ENCODE peak calls at places on chromosomes 7 and 10, in nine cellular contexts. E is aorta; B is bronchial epithelial cell; K is HFF-Myc; J is prostate gland; P is adrenal gland; V is body of pancreas; I is CD4-positive, alpha-beta memory T cell; H is GM12878. R is an unnamed sample.

GRCh38 chr7:134245253-134245652 is 71.5 kb downstream of the SLC35B4 start:
- DNase-seq in B (no peak), K (no peak), J (no peak), E (no peak), I (no peak), P (no peak), H (no peak), V (no peak), R (no peak)

GRCh38 chr7:16428672-16429071 is 7.3 kb upstream of the CRPPA start:
- DNase-seq in J (no peak), B (peak; percentile 55), H (no peak), K (peak; percentile 73), E (no peak), I (no peak), V (no peak), P (no peak), R (peak; percentile 46)

GRCh38 chr10:88565072-88565471 is 18.0 kb downstream of the RNLS start:
- DNase-seq in H (no peak), P (no peak), I (no peak), E (no peak), K (peak; percentile 19), J (no peak), V (no peak), B (peak; percentile 51), R (no peak)

GRCh38 chr10:77405771-77406241 is 231.8 kb downstream of the KCNMA1 start:
- DNase-seq in J (peak; percentile 76), P (peak; percentile 91), E (peak; percentile 88), K (peak; percentile 80), I (no peak), B (peak; percentile 70), H (no peak), V (peak; percentile 91), R (peak; percentile 84)

GRCh38 chr7:28738384-28738783 is 219.7 kb downstream of the TRIL start:
- DNase-seq in V (peak; percentile 16), B (peak; percentile 96), J (no peak), I (no peak), H (no peak), K (no peak), P (no peak), E (no peak), R (no peak)

GRCh38 chr10:92839191-92840085 is 8.9 kb upstream of the EXOC6 start:
- DNase-seq in E (peak; percentile 76), B (no peak), I (peak; percentile 24), H (no peak), J (no peak), V (peak; percentile 59), P (peak; percentile 75), K (peak; percentile 84), R (peak; percentile 77)

GRCh38 chr7:2403718-2404648 is 572 bp downstream of the CHST12 start:
- DNase-seq in I (no peak), B (no peak), V (peak; percentile 56), P (peak; percentile 51), K (no peak), H (no peak), E (peak; percentile 74), J (no peak), R (peak; percentile 42)

GRCh38 chr7:157044943-157045660 is 34.6 kb upstream of the MNX1 start:
- DNase-seq in J (no peak), K (no peak), E (no peak), I (no peak), B (no peak), V (no peak), H (no peak), P (no peak), R (no peak)

GRCh38 chr7:139582671-139583155 is 59.2 kb downstream of the CLEC2L start:
- DNase-seq in H (no peak), B (no peak), I (no peak), V (no peak), E (no peak), J (no peak), K (no peak), P (no peak), R (no peak)

GRCh38 chr10:62806246-62806645 is 1.7 kb downstream of the ADO start:
- DNase-seq in I (no peak), B (no peak), K (no peak), J (no peak), P (no peak), E (no peak), H (no peak), V (no peak), R (no peak)
- H3K4me3 ChIP-seq in I (no peak overlapping the region), B (peak overlapping the region; percentile 94), K (peak overlapping the region; percentile 62), J (peak overlapping the region; percentile 79), P (peak overlapping the region; percentile 90), E (no peak overlapping the region), H (peak overlapping the region; percentile 88), V (no peak overlapping the region), R (peak overlapping the region; percentile 95)

GRCh38 chr7:159237022-159237421 is 92.4 kb upstream of the VIPR2 start:
- DNase-seq in E (no peak), H (no peak), P (no peak), V (no peak), K (no peak), I (no peak), B (no peak), J (no peak), R (no peak)
- H3K4me3 ChIP-seq in E (no peak overlapping the region), H (no peak overlapping the region), P (no peak overlapping the region), V (no peak overlapping the region), K (no peak overlapping the region), I (no peak overlapping the region), B (no peak overlapping the region), J (no peak overlapping the region), R (no peak overlapping the region)

DNA sequence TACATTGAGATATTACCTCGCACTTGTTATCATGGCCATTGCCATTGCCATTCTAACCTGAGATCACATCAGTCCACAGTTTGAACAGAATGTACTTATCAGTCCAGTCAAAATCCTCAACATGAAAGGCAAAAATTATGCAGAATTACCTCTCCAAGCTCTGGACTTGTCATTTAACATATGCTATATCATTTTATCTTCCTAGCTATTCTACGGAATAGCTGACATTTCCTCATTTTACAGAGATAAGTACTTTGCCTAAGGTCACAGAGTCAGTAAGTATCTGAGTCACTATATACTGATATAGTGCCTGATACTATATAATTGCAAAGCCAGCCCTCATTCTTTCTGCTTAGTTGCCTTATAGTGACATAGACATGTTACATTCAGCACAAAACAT is 456.9 kb upstream of the GHITM start:
- DNase-seq in K (no peak), B (no peak), H (no peak), P (no peak), I (no peak), V (no peak), J (no peak), E (no peak), R (no peak)
- H3K4me3 ChIP-seq in K (no peak overlapping the region), B (no peak overlapping the region), H (no peak overlapping the region), P (no peak overlapping the region), I (no peak overlapping the region), V (no peak overlapping the region), J (no peak overlapping the region), E (no peak overlapping the region), R (no peak overlapping the region)

GRCh38 chr7:13991791-13992620 is 2.5 kb upstream of the ETV1 start:
- DNase-seq in V (no peak), J (no peak), I (no peak), E (no peak), K (no peak), P (no peak), B (no peak), H (no peak), R (no peak)
- H3K4me3 ChIP-seq in V (peak overlapping the region; percentile 13), J (peak overlapping the region; percentile 48), I (peak overlapping the region; percentile 66), E (peak overlapping the region; percentile 61), K (peak overlapping the region; percentile 37), P (peak overlapping the region; percentile 88), B (peak overlapping the region; percentile 58), H (no peak overlapping the region), R (peak overlapping the region; percentile 65)

R was measured in colonic mucosa.